ENCODE peak calls at places on chromosomes 4 and X, in nine cellular contexts. J is progenitor cell of endocrine pancreas, P is choroid plexus epithelial cell, W is astrocyte, O is mammary epithelial cell, Q is retinal pigment epithelial cell, R is heart left ventricle, M is A549, C is breast epithelium. H is an unnamed sample.
A peak's percentile ranks its signal among the peaks of the same experiment; 100 is the strongest.

GRCh38 chr4:163614866-163615265 is 120.4 kb downstream of the TMA16 start:
- DNase-seq in J (no peak), P (no peak), W (no peak), O (no peak), Q (no peak), R (no peak), M (no peak), C (no peak), H (no peak)

GRCh38 chr4:10086506-10087120 is 30.0 kb downstream of the WDR1 start:
- DNase-seq in J (no peak), P (no peak), W (no peak), O (no peak), Q (no peak), R (no peak), M (no peak), C (no peak), H (no peak)

GRCh38 chrX:29872831-29873230 is 342.5 kb upstream of the MAGEB2 start:
- DNase-seq in J (no peak), P (no peak), W (no peak), O (no peak), Q (no peak), R (no peak), M (no peak), C (no peak), H (no peak)

GRCh38 chr4:112003508-112003907 is 141.7 kb upstream of the FAM241A start:
- DNase-seq in J (no peak), P (no peak), W (no peak), O (no peak), Q (no peak), R (no peak), M (no peak), C (no peak), H (no peak)

GRCh38 chr4:186932631-186933150 is 209.0 kb upstream of the FAT1 start:
- DNase-seq in J (no peak), P (peak; percentile 58), W (peak; percentile 96), O (no peak), Q (no peak), R (no peak), M (peak; percentile 14), C (no peak), H (no peak)

GRCh38 chr4:22235798-22236197 is 280.1 kb downstream of the ADGRA3 start:
- DNase-seq in J (no peak), P (no peak), W (no peak), O (no peak), Q (no peak), R (peak; percentile 25), M (no peak), C (no peak), H (no peak)

GRCh38 chr4:128244379-128244778 is 43.2 kb downstream of the PGRMC2 start:
- DNase-seq in J (no peak), P (peak; percentile 68), W (peak; percentile 24), O (no peak), Q (no peak), R (no peak), M (no peak), C (no peak), H (no peak)

GRCh38 chr4:118799235-118799932 is 36.5 kb downstream of the SEC24D start:
- DNase-seq in J (no peak), P (no peak), W (no peak), O (no peak), Q (no peak), R (no peak), M (no peak), C (no peak), H (no peak)

GRCh38 chrX:15600071-15600470 is 689 bp downstream of the ACE2 start:
- DNase-seq in J (no peak), P (no peak), W (no peak), O (no peak), Q (no peak), R (no peak), M (no peak), C (no peak), H (no peak)

GRCh38 chr4:46781434-46782092 is 127.5 kb downstream of the COX7B2 start:
- DNase-seq in J (no peak), P (no peak), W (no peak), O (no peak), Q (no peak), R (no peak), M (no peak), C (no peak), H (no peak)

GRCh38 chrX:53294024-53294648 is 12.8 kb upstream of the IQSEC2 start:
- DNase-seq in J (no peak), P (peak; percentile 45), W (no peak), O (no peak), Q (no peak), R (no peak), M (peak; percentile 32), C (no peak), H (no peak)

GRCh38 chrX:22922961-22923360 is 76.8 kb upstream of the DDX53 start:
- DNase-seq in J (no peak), P (peak; percentile 86), W (peak; percentile 64), O (peak; percentile 37), Q (no peak), R (no peak), M (no peak), C (no peak), H (peak; percentile 23)

GRCh38 chrX:128931071-128931470 is 592.2 kb downstream of the SMARCA1 start:
- DNase-seq in J (no peak), P (no peak), W (no peak), O (no peak), Q (no peak), R (no peak), M (no peak), C (no peak), H (no peak)

GRCh38 chr4:20682853-20683252 is 17.4 kb upstream of the PACRGL start:
- DNase-seq in J (no peak), P (peak; percentile 43), W (no peak), O (no peak), Q (no peak), R (no peak), M (no peak), C (no peak), H (no peak)

GRCh38 chr4:73018595-73018994 is 50.9 kb downstream of the COX18 start:
- DNase-seq in J (no peak), P (no peak), W (no peak), O (no peak), Q (no peak), R (no peak), M (no peak), C (no peak), H (no peak)

GRCh38 chrX:33204889-33205288 is 6.5 kb downstream of the DMD start:
- DNase-seq in J (no peak), P (peak; percentile 65), W (no peak), O (peak; percentile 78), Q (no peak), R (no peak), M (no peak), C (no peak), H (no peak)

GRCh38 chr4:96166806-96167205 is 326.9 kb downstream of the PDHA2 start:
- DNase-seq in J (no peak), P (no peak), W (no peak), O (peak; percentile 48), Q (no peak), R (no peak), M (no peak), C (no peak), H (no peak)

GRCh38 chr4:2472187-2472586 is 3.3 kb downstream of the RNF4 start:
- DNase-seq in J (no peak), P (peak; percentile 69), W (peak; percentile 21), O (peak; percentile 30), Q (no peak), R (no peak), M (no peak), C (no peak), H (no peak)

GRCh38 chr4:156053174-156053573 is 99.5 kb upstream of the CTSO start:
- DNase-seq in J (no peak), P (no peak), W (no peak), O (peak; percentile 86), Q (no peak), R (no peak), M (no peak), C (no peak), H (no peak)

GRCh38 chrX:111100191-111100590 is 4.2 kb downstream of the PAK3 start:
- DNase-seq in J (peak; percentile 24), P (peak; percentile 7), W (no peak), O (peak; percentile 32), Q (no peak), R (no peak), M (peak; percentile 43), C (no peak), H (no peak)
- TF ChIP-seq CTCF in J (peak; percentile 72), P (peak; percentile 29), W (peak; percentile 24), O (peak; percentile 53), Q (peak; percentile 46), R (peak; percentile 44), M (peak; percentile 46), C (peak; percentile 17), H (peak; percentile 47)

DNA sequence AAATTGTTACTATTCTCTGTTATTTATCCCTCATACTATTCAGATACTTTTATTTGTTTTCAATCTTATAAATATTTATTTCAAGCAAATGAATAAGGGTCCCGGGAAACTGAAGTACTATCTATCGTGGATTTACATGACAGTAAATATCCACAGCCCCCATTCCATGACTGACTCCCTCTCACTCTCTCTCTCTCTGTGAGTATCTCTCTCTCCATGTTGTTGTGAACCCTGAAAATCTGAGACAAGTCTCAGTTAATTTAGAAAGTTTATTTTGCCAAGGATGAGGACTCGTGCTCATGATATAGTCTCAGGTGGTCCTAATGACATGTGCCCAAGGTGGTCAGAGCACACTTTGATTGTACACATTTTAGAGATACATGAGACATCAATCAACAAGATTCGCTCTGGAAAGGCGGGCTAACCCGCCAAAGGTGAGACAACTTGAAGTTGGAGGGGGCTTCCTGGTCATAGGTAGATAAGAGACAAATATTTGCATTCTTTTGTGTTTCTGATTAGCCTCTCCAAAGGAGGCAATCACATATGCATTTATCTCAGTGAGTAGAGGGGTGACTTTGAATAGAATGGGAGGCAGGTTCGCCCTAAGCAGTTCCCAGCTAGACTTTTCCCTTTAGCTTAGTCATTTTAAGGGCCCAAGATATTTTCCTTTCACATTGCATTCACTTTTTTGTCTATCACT is 986.4 kb downstream of the NLGN4X start:
- DNase-seq in J (no peak), P (no peak), W (no peak), O (no peak), Q (no peak), R (no peak), M (no peak), C (no peak), H (no peak)
- TF ChIP-seq CTCF in J (no peak), P (no peak), W (no peak), O (no peak), Q (no peak), R (no peak), M (no peak), C (no peak), H (no peak)

GRCh38 chr4:169485084-169485483 is 127.3 kb downstream of the NEK1 start:
- DNase-seq in J (no peak), P (no peak), W (peak; percentile 43), O (peak; percentile 11), Q (no peak), R (no peak), M (no peak), C (no peak), H (no peak)

GRCh38 chr4:169485791-169486742 is 126.3 kb downstream of the NEK1 start:
- DNase-seq in J (peak; percentile 20), P (peak; percentile 79), W (peak; percentile 42), O (peak; percentile 50), Q (peak; percentile 13), R (no peak), M (peak; percentile 47), C (no peak), H (no peak)

GRCh38 chr4:169484485-169484884 is 127.9 kb downstream of the NEK1 start:
- DNase-seq in J (no peak), P (peak; percentile 27), W (no peak), O (no peak), Q (no peak), R (no peak), M (peak; percentile 3), C (no peak), H (no peak)
- TF ChIP-seq CTCF in J (peak; percentile 15), P (peak; percentile 43), W (peak; percentile 16), O (no peak), Q (no peak), R (no peak), M (no peak), C (no peak), H (no peak)

GRCh38 chr4:14749910-14750309 is 252.4 kb upstream of the CPEB2 start:
- DNase-seq in J (no peak), P (peak; percentile 68), W (peak; percentile 1), O (peak; percentile 47), Q (no peak), R (peak; percentile 36), M (peak; percentile 44), C (no peak), H (no peak)
- TF ChIP-seq CTCF in J (peak; percentile 24), P (peak; percentile 67), W (peak; percentile 13), O (peak; percentile 41), Q (peak; percentile 48), R (peak; percentile 55), M (no peak), C (no peak), H (peak; percentile 22)